ENCODE peak calls at places on chromosome 15, in five cellular contexts. H, F, G, A and J are unnamed samples.

GRCh38 chr15:52496776-52497470 is 31.8 kb downstream of the MYO5A start:
- DNase-seq in A (no peak), H (no peak), F (peak), G (no peak), J (no peak)

GRCh38 chr15:60795889-60796288 is 316.9 kb upstream of the ICE2 start:
- DNase-seq in H (no peak), G (no peak), F (no peak), A (no peak), J (no peak)

GRCh38 chr15:73932381-73933191 is 6.3 kb downstream of the LOXL1 start:
- DNase-seq in H (no peak), F (no peak), A (no peak), G (peak), J (no peak)

GRCh38 chr15:82549199-82549665 is 9.0 kb upstream of the RPS17 start:
- DNase-seq in H (no peak), F (no peak), A (no peak), G (no peak), J (no peak)

GRCh38 chr15:78440375-78441373 is 2.7 kb downstream of the IREB2 start:
- DNase-seq in H (no peak), A (no peak), G (no peak), F (no peak), J (no peak)

GRCh38 chr15:73583568-73583967 is 49.6 kb downstream of the NPTN start:
- DNase-seq in G (no peak), H (no peak), A (no peak), F (peak), J (no peak)

GRCh38 chr15:64772964-64773363 is 2.4 kb downstream of the RBPMS2 start:
- DNase-seq in G (no peak), A (no peak), F (no peak), H (no peak), J (no peak)

GRCh38 chr15:39404767-39405173 is 176.1 kb upstream of the THBS1 start:
- DNase-seq in H (no peak), A (no peak), F (no peak), G (peak), J (no peak)

GRCh38 chr15:48868549-48868948 is 9.4 kb upstream of the EID1 start:
- DNase-seq in A (no peak), H (no peak), F (no peak), G (peak), J (no peak)

GRCh38 chr15:45148076-45149059 is 18.6 kb downstream of the DUOX1 start:
- DNase-seq in G (no peak), F (no peak), A (no peak), H (no peak), J (no peak)

GRCh38 chr15:51697150-51697549 is 15.8 kb downstream of the SCG3 start:
- DNase-seq in H (no peak), A (no peak), G (peak), F (no peak), J (no peak)

GRCh38 chr15:78206326-78207109 is 27.8 kb downstream of the ACSBG1 start:
- DNase-seq in G (peak), A (no peak), F (no peak), H (no peak), J (no peak)

GRCh38 chr15:92196342-92196741 is 197.3 kb upstream of the ST8SIA2 start:
- DNase-seq in F (no peak), A (no peak), G (no peak), H (no peak), J (no peak)